ENCODE peak calls at places on chromosomes 3 and 15, in seven cellular contexts. One of them, this sample, is unnamed.

GRCh38 chr15:81294501-81294850 is 29.5 kb downstream of the STARD5 start:
- DNase-seq in IMR-90: no peak
- DNase-seq in neuronal stem cell: no peak
- DNase-seq in mesendoderm: peak; percentile 28
- DNase-seq in mesenchymal stem cell: no peak
- DNase-seq in H9: peak; percentile 48
- DNase-seq in H1: no peak
- DNase-seq in this sample: no peak

GRCh38 chr15:52765779-52766178 is 24.4 kb downstream of the ONECUT1 start:
- DNase-seq in IMR-90: peak; percentile 6
- DNase-seq in neuronal stem cell: peak; percentile 23
- DNase-seq in mesendoderm: peak; percentile 25
- DNase-seq in mesenchymal stem cell: no peak
- DNase-seq in H9: no peak
- DNase-seq in H1: no peak
- DNase-seq in this sample: peak; percentile 9

GRCh38 chr3:123511726-123512125 is 62.8 kb upstream of the ADCY5 start:
- DNase-seq in IMR-90: no peak
- DNase-seq in neuronal stem cell: no peak
- DNase-seq in mesendoderm: peak; percentile 31
- DNase-seq in mesenchymal stem cell: no peak
- DNase-seq in H9: peak; percentile 41
- DNase-seq in H1: peak; percentile 7
- DNase-seq in this sample: no peak

GRCh38 chr3:193783166-193783896 is 190.3 kb downstream of the OPA1 start:
- DNase-seq in IMR-90: no peak
- DNase-seq in neuronal stem cell: no peak
- DNase-seq in mesendoderm: peak; percentile 56
- DNase-seq in mesenchymal stem cell: peak; percentile 63
- DNase-seq in H9: no peak
- DNase-seq in H1: no peak
- DNase-seq in this sample: no peak

GRCh38 chr3:20147374-20147773 is 38.6 kb downstream of the SGO1 start:
- DNase-seq in IMR-90: no peak
- DNase-seq in neuronal stem cell: no peak
- DNase-seq in mesendoderm: no peak
- DNase-seq in mesenchymal stem cell: no peak
- DNase-seq in H9: no peak
- DNase-seq in H1: no peak
- DNase-seq in this sample: no peak

GRCh38 chr3:128382221-128382807 is 84.4 kb downstream of the DNAJB8 start:
- DNase-seq in IMR-90: no peak
- DNase-seq in neuronal stem cell: no peak
- DNase-seq in mesendoderm: no peak
- DNase-seq in mesenchymal stem cell: no peak
- DNase-seq in H9: no peak
- DNase-seq in H1: no peak
- DNase-seq in this sample: no peak

GRCh38 chr15:43948691-43949325 is 122.0 kb downstream of the WDR76 start:
- DNase-seq in IMR-90: peak; percentile 28
- DNase-seq in neuronal stem cell: no peak
- DNase-seq in mesendoderm: no peak
- DNase-seq in mesenchymal stem cell: no peak
- DNase-seq in H9: no peak
- DNase-seq in H1: no peak
- DNase-seq in this sample: no peak

GRCh38 chr3:141152801-141153678 is 78.6 kb upstream of the PXYLP1 start:
- DNase-seq in IMR-90: no peak
- DNase-seq in neuronal stem cell: no peak
- DNase-seq in mesendoderm: no peak
- DNase-seq in mesenchymal stem cell: no peak
- DNase-seq in H9: no peak
- DNase-seq in H1: no peak
- DNase-seq in this sample: peak; percentile 98

GRCh38 chr3:111762535-111762934 is 96.5 kb upstream of the PHLDB2 start:
- DNase-seq in IMR-90: peak; percentile 68
- DNase-seq in neuronal stem cell: no peak
- DNase-seq in mesendoderm: no peak
- DNase-seq in mesenchymal stem cell: peak; percentile 41
- DNase-seq in H9: no peak
- DNase-seq in H1: no peak
- DNase-seq in this sample: no peak

GRCh38 chr3:145368748-145369147 is 792.2 kb downstream of the PLOD2 start:
- DNase-seq in IMR-90: no peak
- DNase-seq in neuronal stem cell: no peak
- DNase-seq in mesendoderm: no peak
- DNase-seq in mesenchymal stem cell: no peak
- DNase-seq in H9: no peak
- DNase-seq in H1: no peak
- DNase-seq in this sample: no peak

GRCh38 chr3:184238246-184238818 is 8.9 kb downstream of the VWA5B2 start:
- DNase-seq in IMR-90: no peak
- DNase-seq in neuronal stem cell: no peak
- DNase-seq in mesendoderm: no peak
- DNase-seq in mesenchymal stem cell: no peak
- DNase-seq in H9: no peak
- DNase-seq in H1: no peak
- DNase-seq in this sample: no peak

GRCh38 chr3:37145607-37146006 is 28.8 kb downstream of the LRRFIP2 start:
- DNase-seq in IMR-90: no peak
- DNase-seq in neuronal stem cell: no peak
- DNase-seq in mesendoderm: no peak
- DNase-seq in mesenchymal stem cell: no peak
- DNase-seq in H9: no peak
- DNase-seq in H1: no peak
- DNase-seq in this sample: peak; percentile 8

GRCh38 chr3:181847276-181847675 is 135.6 kb downstream of the SOX2 start:
- DNase-seq in IMR-90: no peak
- DNase-seq in neuronal stem cell: no peak
- DNase-seq in mesendoderm: no peak
- DNase-seq in mesenchymal stem cell: no peak
- DNase-seq in H9: no peak
- DNase-seq in H1: no peak
- DNase-seq in this sample: no peak

GRCh38 chr3:179672918-179673317 is 20.1 kb downstream of the USP13 start:
- DNase-seq in IMR-90: no peak
- DNase-seq in neuronal stem cell: no peak
- DNase-seq in mesendoderm: no peak
- DNase-seq in mesenchymal stem cell: no peak
- DNase-seq in H9: no peak
- DNase-seq in H1: no peak
- DNase-seq in this sample: peak; percentile 95

GRCh38 chr3:179677884-179678283 is 25.0 kb downstream of the USP13 start:
- DNase-seq in IMR-90: no peak
- DNase-seq in neuronal stem cell: no peak
- DNase-seq in mesendoderm: no peak
- DNase-seq in mesenchymal stem cell: no peak
- DNase-seq in H9: no peak
- DNase-seq in H1: no peak
- DNase-seq in this sample: no peak

GRCh38 chr3:179671709-179672337 is 19.0 kb downstream of the USP13 start:
- DNase-seq in IMR-90: peak; percentile 58
- DNase-seq in neuronal stem cell: no peak
- DNase-seq in mesendoderm: peak; percentile 29
- DNase-seq in mesenchymal stem cell: peak; percentile 79
- DNase-seq in H9: no peak
- DNase-seq in H1: no peak
- DNase-seq in this sample: peak; percentile 85

GRCh38 chr3:179673522-179673921 is 20.7 kb downstream of the USP13 start:
- DNase-seq in IMR-90: no peak
- DNase-seq in neuronal stem cell: no peak
- DNase-seq in mesendoderm: no peak
- DNase-seq in mesenchymal stem cell: no peak
- DNase-seq in H9: no peak
- DNase-seq in H1: no peak
- DNase-seq in this sample: no peak

GRCh38 chr3:179676081-179676480 is 23.2 kb downstream of the USP13 start:
- DNase-seq in IMR-90: no peak
- DNase-seq in neuronal stem cell: no peak
- DNase-seq in mesendoderm: no peak
- DNase-seq in mesenchymal stem cell: no peak
- DNase-seq in H9: no peak
- DNase-seq in H1: no peak
- DNase-seq in this sample: no peak
- H3K4ac ChIP-seq in IMR-90: no peak overlapping the region
- H3K4ac ChIP-seq in neuronal stem cell: no peak overlapping the region
- H3K4ac ChIP-seq in mesendoderm: no peak overlapping the region
- H3K4ac ChIP-seq in mesenchymal stem cell: no peak overlapping the region
- H3K4ac ChIP-seq in H9: no peak overlapping the region
- H3K4ac ChIP-seq in H1: no peak overlapping the region
- H3K4ac ChIP-seq in this sample: no peak overlapping the region

GRCh38 chr3:21734746-21735145 is 16.3 kb downstream of the ZNF385D start:
- DNase-seq in IMR-90: no peak
- DNase-seq in neuronal stem cell: no peak
- DNase-seq in mesendoderm: no peak
- DNase-seq in mesenchymal stem cell: no peak
- DNase-seq in H9: no peak
- DNase-seq in H1: no peak
- DNase-seq in this sample: no peak

GRCh38 chr3:21738935-21739334 is 12.1 kb downstream of the ZNF385D start:
- DNase-seq in IMR-90: no peak
- DNase-seq in neuronal stem cell: no peak
- DNase-seq in mesendoderm: no peak
- DNase-seq in mesenchymal stem cell: no peak
- DNase-seq in H9: no peak
- DNase-seq in H1: no peak
- DNase-seq in this sample: no peak

GRCh38 chr3:21738283-21738682 is 12.7 kb downstream of the ZNF385D start:
- DNase-seq in IMR-90: no peak
- DNase-seq in neuronal stem cell: no peak
- DNase-seq in mesendoderm: no peak
- DNase-seq in mesenchymal stem cell: no peak
- DNase-seq in H9: no peak
- DNase-seq in H1: no peak
- DNase-seq in this sample: no peak
- H3K4ac ChIP-seq in IMR-90: no peak overlapping the region
- H3K4ac ChIP-seq in neuronal stem cell: no peak overlapping the region
- H3K4ac ChIP-seq in mesendoderm: no peak overlapping the region
- H3K4ac ChIP-seq in mesenchymal stem cell: no peak overlapping the region
- H3K4ac ChIP-seq in H9: no peak overlapping the region
- H3K4ac ChIP-seq in H1: no peak overlapping the region
- H3K4ac ChIP-seq in this sample: no peak overlapping the region

GRCh38 chr3:191528589-191528988 is 67.6 kb downstream of the PYDC2 start:
- DNase-seq in IMR-90: no peak
- DNase-seq in neuronal stem cell: no peak
- DNase-seq in mesendoderm: no peak
- DNase-seq in mesenchymal stem cell: no peak
- DNase-seq in H9: no peak
- DNase-seq in H1: no peak
- DNase-seq in this sample: no peak

GRCh38 chr3:191529992-191530391 is 69.0 kb downstream of the PYDC2 start:
- DNase-seq in IMR-90: no peak
- DNase-seq in neuronal stem cell: no peak
- DNase-seq in mesendoderm: no peak
- DNase-seq in mesenchymal stem cell: no peak
- DNase-seq in H9: no peak
- DNase-seq in H1: no peak
- DNase-seq in this sample: no peak

GRCh38 chr3:191531434-191531833 is 70.5 kb downstream of the PYDC2 start:
- DNase-seq in IMR-90: no peak
- DNase-seq in neuronal stem cell: no peak
- DNase-seq in mesendoderm: no peak
- DNase-seq in mesenchymal stem cell: no peak
- DNase-seq in H9: no peak
- DNase-seq in H1: no peak
- DNase-seq in this sample: no peak
- H3K4ac ChIP-seq in IMR-90: no peak overlapping the region
- H3K4ac ChIP-seq in neuronal stem cell: no peak overlapping the region
- H3K4ac ChIP-seq in mesendoderm: no peak overlapping the region
- H3K4ac ChIP-seq in mesenchymal stem cell: no peak overlapping the region
- H3K4ac ChIP-seq in H9: no peak overlapping the region
- H3K4ac ChIP-seq in H1: no peak overlapping the region
- H3K4ac ChIP-seq in this sample: no peak overlapping the region

GRCh38 chr3:100340527-100340926 is 6.0 kb downstream of the NIT2 start:
- DNase-seq in IMR-90: no peak
- DNase-seq in neuronal stem cell: no peak
- DNase-seq in mesendoderm: no peak
- DNase-seq in mesenchymal stem cell: no peak
- DNase-seq in H9: no peak
- DNase-seq in H1: no peak
- DNase-seq in this sample: no peak

GRCh38 chr3:100333970-100334339 is 602 bp upstream of the NIT2 start:
- DNase-seq in IMR-90: no peak
- DNase-seq in neuronal stem cell: no peak
- DNase-seq in mesendoderm: no peak
- DNase-seq in mesenchymal stem cell: no peak
- DNase-seq in H9: no peak
- DNase-seq in H1: no peak
- DNase-seq in this sample: no peak

GRCh38 chr3:100334340-100335136 is at the start of gene NIT2:
- DNase-seq in IMR-90: peak; percentile 72
- DNase-seq in neuronal stem cell: peak; percentile 82
- DNase-seq in mesendoderm: peak; percentile 96
- DNase-seq in mesenchymal stem cell: peak; percentile 87
- DNase-seq in H9: peak; percentile 94
- DNase-seq in H1: peak; percentile 77
- DNase-seq in this sample: peak; percentile 85

GRCh38 chr3:100335137-100335833 is 728 bp downstream of the NIT2 start:
- DNase-seq in IMR-90: no peak
- DNase-seq in neuronal stem cell: no peak
- DNase-seq in mesendoderm: peak; percentile 71
- DNase-seq in mesenchymal stem cell: peak; percentile 18
- DNase-seq in H9: peak; percentile 41
- DNase-seq in H1: no peak
- DNase-seq in this sample: peak; percentile 21

DNA sequence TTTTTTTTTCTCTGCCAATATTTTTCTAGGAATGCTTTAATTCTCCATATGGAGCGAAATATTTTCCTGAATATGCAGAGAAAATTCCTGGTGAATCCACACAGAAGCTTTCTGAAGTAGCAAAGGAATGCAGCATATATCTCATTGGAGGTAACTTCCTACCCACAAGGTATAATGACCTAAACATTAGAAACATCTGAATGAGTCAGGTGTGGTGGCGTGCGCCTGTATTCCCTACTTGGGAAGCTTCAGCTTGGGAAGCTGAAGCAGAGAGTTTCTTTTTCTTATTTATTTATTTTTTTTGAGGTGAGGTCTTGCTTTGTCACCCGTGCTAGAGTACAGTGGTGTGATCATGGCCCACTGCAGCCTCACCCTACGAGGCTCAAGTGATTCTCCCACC is 5.2 kb downstream of the NIT2 start:
- DNase-seq in IMR-90: no peak
- DNase-seq in neuronal stem cell: no peak
- DNase-seq in mesendoderm: no peak
- DNase-seq in mesenchymal stem cell: no peak
- DNase-seq in H9: no peak
- DNase-seq in H1: no peak
- DNase-seq in this sample: peak; percentile 52
- H3K4ac ChIP-seq in IMR-90: no peak overlapping the region
- H3K4ac ChIP-seq in neuronal stem cell: no peak overlapping the region
- H3K4ac ChIP-seq in mesendoderm: no peak overlapping the region
- H3K4ac ChIP-seq in mesenchymal stem cell: no peak overlapping the region
- H3K4ac ChIP-seq in H9: no peak overlapping the region
- H3K4ac ChIP-seq in H1: no peak overlapping the region
- H3K4ac ChIP-seq in this sample: no peak overlapping the region